ENCODE peak calls at places on chromosomes 12 and 14, in eight cellular contexts. Z, L, T, M, E, G, R and V are unnamed samples.

GRCh38 chr12:121958521-121959240 is 40.3 kb downstream of the CFAP251 start:
- DNase-seq in M (no peak), E (no peak), Z (no peak), T (no peak), L (no peak), G (no peak), R (peak; percentile 86), V (no peak)

GRCh38 chr12:25769076-25769945 is 189.2 kb upstream of the RASSF8 start:
- DNase-seq in R (no peak), T (no peak), E (no peak), G (no peak), Z (no peak), L (no peak), M (no peak), V (no peak)

GRCh38 chr14:68047910-68048309 is 228.3 kb downstream of the RAD51B start:
- DNase-seq in L (no peak), M (no peak), Z (no peak), G (no peak), E (no peak), R (no peak), T (no peak), V (no peak)

GRCh38 chr14:90553298-90553920 is 156.6 kb downstream of the CALM1 start:
- DNase-seq in Z (no peak), M (no peak), G (no peak), E (no peak), T (no peak), L (no peak), R (no peak), V (no peak)

GRCh38 chr12:19440019-19440858 is 947 bp downstream of the AEBP2 start:
- DNase-seq in L (peak; percentile 74), G (peak; percentile 48), T (peak; percentile 77), E (peak; percentile 55), M (peak; percentile 56), R (peak; percentile 59), Z (peak; percentile 49), V (peak; percentile 44)

GRCh38 chr14:52299692-52300278 is 14.3 kb upstream of the PTGER2 start:
- DNase-seq in T (no peak), G (peak; percentile 57), M (peak; percentile 45), R (peak; percentile 34), Z (peak; percentile 58), E (no peak), L (no peak), V (no peak)

GRCh38 chr14:32343926-32344430 is 14.9 kb downstream of the AKAP6 start:
- DNase-seq in E (no peak), T (no peak), M (no peak), R (no peak), G (no peak), L (no peak), Z (no peak), V (no peak)

GRCh38 chr14:34851395-34851794 is 23.8 kb downstream of the BAZ1A start:
- DNase-seq in E (no peak), G (no peak), L (no peak), T (no peak), Z (no peak), M (no peak), R (no peak), V (no peak)

GRCh38 chr14:92706386-92706785 is 42.0 kb downstream of the LGMN start:
- DNase-seq in R (no peak), M (no peak), Z (no peak), E (no peak), G (no peak), T (no peak), L (peak; percentile 48), V (no peak)

GRCh38 chr12:79652521-79652920 is 38.2 kb downstream of the PAWR start:
- DNase-seq in L (no peak), E (no peak), G (no peak), M (no peak), R (no peak), T (no peak), Z (no peak), V (no peak)

GRCh38 chr12:94062796-94063635 is 85.4 kb upstream of the PLXNC1 start:
- DNase-seq in Z (no peak), G (no peak), E (no peak), T (no peak), M (no peak), L (no peak), R (no peak), V (peak; percentile 84)

GRCh38 chr12:53495903-53496751 is 3.1 kb downstream of the MAP3K12 start:
- DNase-seq in E (peak; percentile 61), Z (no peak), R (no peak), G (no peak), L (no peak), T (peak; percentile 72), M (no peak), V (no peak)

GRCh38 chr12:1691123-1692007 is 495 bp downstream of the ADIPOR2 start:
- DNase-seq in G (no peak), R (peak; percentile 82), L (peak; percentile 74), Z (no peak), E (no peak), M (peak; percentile 27), T (peak; percentile 71), V (peak; percentile 35)

GRCh38 chr12:64674367-64674922 is 64.2 kb downstream of the RASSF3 start:
- DNase-seq in R (no peak), M (peak; percentile 79), L (no peak), T (no peak), G (peak; percentile 86), Z (no peak), E (no peak), V (no peak)